ENCODE peak calls at places on chromosomes 2 and 18, in six cellular contexts. One of them, this sample, is unnamed.

GRCh38 chr2:164430166-164430783 is 191.0 kb downstream of the GRB14 start:
- DNase-seq in neural progenitor cell: peak
- DNase-seq in body of pancreas: peak
- DNase-seq in ovary: no peak
- DNase-seq in ascending aorta: no peak
- DNase-seq in dorsolateral prefrontal cortex: no peak
- DNase-seq in this sample: no peak

GRCh38 chr18:27750014-27750413 is 426.9 kb downstream of the CDH2 start:
- DNase-seq in neural progenitor cell: peak
- DNase-seq in body of pancreas: peak
- DNase-seq in dorsolateral prefrontal cortex: no peak
- DNase-seq in ovary: no peak
- DNase-seq in ascending aorta: no peak
- DNase-seq in this sample: no peak

GRCh38 chr2:149467461-149467860 is 120.1 kb downstream of the MMADHC start:
- DNase-seq in body of pancreas: no peak
- DNase-seq in ascending aorta: no peak
- DNase-seq in neural progenitor cell: no peak
- DNase-seq in ovary: no peak
- DNase-seq in dorsolateral prefrontal cortex: no peak
- DNase-seq in this sample: no peak

GRCh38 chr18:12895016-12895415 is 11.0 kb upstream of the PTPN2 start:
- DNase-seq in neural progenitor cell: no peak
- DNase-seq in ascending aorta: no peak
- DNase-seq in ovary: no peak
- DNase-seq in dorsolateral prefrontal cortex: no peak
- DNase-seq in body of pancreas: no peak
- DNase-seq in this sample: no peak

GRCh38 chr2:118670868-118671267 is 176.6 kb downstream of the EN1 start:
- DNase-seq in ovary: no peak
- DNase-seq in body of pancreas: no peak
- DNase-seq in dorsolateral prefrontal cortex: no peak
- DNase-seq in neural progenitor cell: no peak
- DNase-seq in ascending aorta: no peak
- DNase-seq in this sample: no peak

GRCh38 chr18:11147962-11148654 is 1.3 kb downstream of the PIEZO2 start:
- DNase-seq in body of pancreas: no peak
- DNase-seq in ascending aorta: no peak
- DNase-seq in neural progenitor cell: no peak
- DNase-seq in dorsolateral prefrontal cortex: no peak
- DNase-seq in ovary: no peak
- DNase-seq in this sample: no peak

GRCh38 chr2:224221455-224221913 is 180.4 kb downstream of the FAM124B start:
- DNase-seq in ascending aorta: no peak
- DNase-seq in neural progenitor cell: peak
- DNase-seq in body of pancreas: no peak
- DNase-seq in dorsolateral prefrontal cortex: no peak
- DNase-seq in ovary: no peak
- DNase-seq in this sample: no peak

GRCh38 chr2:113762377-113763118 is 6.1 kb upstream of the SLC35F5 start:
- DNase-seq in ascending aorta: no peak
- DNase-seq in dorsolateral prefrontal cortex: no peak
- DNase-seq in body of pancreas: no peak
- DNase-seq in neural progenitor cell: no peak
- DNase-seq in ovary: no peak
- DNase-seq in this sample: no peak

GRCh38 chr2:128564551-128564950 is 245.9 kb upstream of the HS6ST1 start:
- DNase-seq in ovary: no peak
- DNase-seq in body of pancreas: no peak
- DNase-seq in ascending aorta: no peak
- DNase-seq in neural progenitor cell: no peak
- DNase-seq in dorsolateral prefrontal cortex: no peak
- DNase-seq in this sample: no peak

GRCh38 chr2:151976945-151977353 is 121.9 kb downstream of the CACNB4 start:
- DNase-seq in neural progenitor cell: no peak
- DNase-seq in ovary: no peak
- DNase-seq in dorsolateral prefrontal cortex: no peak
- DNase-seq in body of pancreas: no peak
- DNase-seq in ascending aorta: no peak
- DNase-seq in this sample: no peak

GRCh38 chr18:56982756-56983155 is 164.1 kb upstream of the BOD1L2 start:
- DNase-seq in ascending aorta: no peak
- DNase-seq in neural progenitor cell: no peak
- DNase-seq in dorsolateral prefrontal cortex: no peak
- DNase-seq in body of pancreas: no peak
- DNase-seq in ovary: no peak
- DNase-seq in this sample: no peak

GRCh38 chr2:44290271-44290670 is 15.0 kb downstream of the SLC3A1 start:
- DNase-seq in dorsolateral prefrontal cortex: no peak
- DNase-seq in ovary: no peak
- DNase-seq in neural progenitor cell: no peak
- DNase-seq in ascending aorta: no peak
- DNase-seq in body of pancreas: no peak
- DNase-seq in this sample: no peak

GRCh38 chr2:239958366-239958765 is 66.8 kb downstream of the NDUFA10 start:
- DNase-seq in neural progenitor cell: no peak
- DNase-seq in ovary: peak
- DNase-seq in body of pancreas: peak
- DNase-seq in dorsolateral prefrontal cortex: no peak
- DNase-seq in ascending aorta: no peak
- DNase-seq in this sample: no peak

GRCh38 chr2:31997653-31998052 is 13.2 kb downstream of the MEMO1 start:
- DNase-seq in ovary: no peak
- DNase-seq in neural progenitor cell: no peak
- DNase-seq in dorsolateral prefrontal cortex: no peak
- DNase-seq in body of pancreas: no peak
- DNase-seq in ascending aorta: no peak
- DNase-seq in this sample: no peak

GRCh38 chr2:45750484-45750883 is 99.0 kb downstream of the PRKCE start:
- DNase-seq in dorsolateral prefrontal cortex: no peak
- DNase-seq in ascending aorta: no peak
- DNase-seq in body of pancreas: no peak
- DNase-seq in neural progenitor cell: no peak
- DNase-seq in ovary: no peak
- DNase-seq in this sample: no peak

GRCh38 chr2:43905388-43905803 is 66.6 kb downstream of the ABCG8 start:
- DNase-seq in ascending aorta: no peak
- DNase-seq in ovary: no peak
- DNase-seq in body of pancreas: no peak
- DNase-seq in neural progenitor cell: no peak
- DNase-seq in dorsolateral prefrontal cortex: no peak
- DNase-seq in this sample: no peak

GRCh38 chr2:200944467-200945394 is 18.7 kb downstream of the ORC2 start:
- DNase-seq in neural progenitor cell: no peak
- DNase-seq in ovary: no peak
- DNase-seq in ascending aorta: no peak
- DNase-seq in body of pancreas: no peak
- DNase-seq in dorsolateral prefrontal cortex: no peak
- DNase-seq in this sample: no peak

GRCh38 chr2:73983322-73984202 is 1.1 kb upstream of the TET3 start:
- DNase-seq in body of pancreas: peak
- DNase-seq in ascending aorta: no peak
- DNase-seq in neural progenitor cell: peak
- DNase-seq in ovary: peak
- DNase-seq in dorsolateral prefrontal cortex: no peak
- DNase-seq in this sample: no peak

GRCh38 chr2:178553047-178553446 is 72.8 kb downstream of the PLEKHA3 start:
- DNase-seq in ovary: no peak
- DNase-seq in body of pancreas: no peak
- DNase-seq in neural progenitor cell: no peak
- DNase-seq in dorsolateral prefrontal cortex: no peak
- DNase-seq in ascending aorta: no peak
- DNase-seq in this sample: no peak

GRCh38 chr2:132733119-132733518 is 63.1 kb upstream of the LYPD1 start:
- DNase-seq in neural progenitor cell: no peak
- DNase-seq in ovary: no peak
- DNase-seq in dorsolateral prefrontal cortex: no peak
- DNase-seq in body of pancreas: no peak
- DNase-seq in ascending aorta: no peak
- DNase-seq in this sample: no peak

GRCh38 chr2:218981390-218982311 is 3.3 kb downstream of the FEV start:
- DNase-seq in body of pancreas: peak
- DNase-seq in dorsolateral prefrontal cortex: no peak
- DNase-seq in ovary: peak
- DNase-seq in ascending aorta: no peak
- DNase-seq in neural progenitor cell: peak
- DNase-seq in this sample: no peak

GRCh38 chr18:42030586-42031182 is 75.7 kb downstream of the PIK3C3 start:
- DNase-seq in body of pancreas: peak
- DNase-seq in dorsolateral prefrontal cortex: no peak
- DNase-seq in ovary: no peak
- DNase-seq in neural progenitor cell: peak
- DNase-seq in ascending aorta: no peak
- DNase-seq in this sample: no peak

GRCh38 chr2:164933751-164934189 is 21.6 kb downstream of the SLC38A11 start:
- DNase-seq in neural progenitor cell: no peak
- DNase-seq in dorsolateral prefrontal cortex: no peak
- DNase-seq in body of pancreas: no peak
- DNase-seq in ascending aorta: no peak
- DNase-seq in ovary: no peak
- DNase-seq in this sample: no peak

GRCh38 chr2:224749136-224749535 is 33.0 kb upstream of the CCDC195 start:
- DNase-seq in ovary: no peak
- DNase-seq in ascending aorta: no peak
- DNase-seq in neural progenitor cell: peak
- DNase-seq in body of pancreas: no peak
- DNase-seq in dorsolateral prefrontal cortex: no peak
- DNase-seq in this sample: no peak

GRCh38 chr2:100955226-100955625 is 46.9 kb upstream of the RPL31 start:
- DNase-seq in dorsolateral prefrontal cortex: no peak
- DNase-seq in ovary: no peak
- DNase-seq in neural progenitor cell: no peak
- DNase-seq in body of pancreas: no peak
- DNase-seq in ascending aorta: no peak
- DNase-seq in this sample: no peak

GRCh38 chr2:150486539-150487484 is 655 bp downstream of the RND3 start:
- DNase-seq in dorsolateral prefrontal cortex: no peak
- DNase-seq in body of pancreas: peak
- DNase-seq in ascending aorta: peak
- DNase-seq in ovary: peak
- DNase-seq in neural progenitor cell: peak
- DNase-seq in this sample: peak
- H3K4me3 ChIP-seq in dorsolateral prefrontal cortex: peak
- H3K4me3 ChIP-seq in body of pancreas: peak
- H3K4me3 ChIP-seq in ascending aorta: peak
- H3K4me3 ChIP-seq in ovary: peak
- H3K4me3 ChIP-seq in neural progenitor cell: peak
- H3K4me3 ChIP-seq in this sample: peak

GRCh38 chr2:131145040-131145439 is 39.9 kb downstream of the PLEKHB2 start:
- DNase-seq in neural progenitor cell: no peak
- DNase-seq in ovary: no peak
- DNase-seq in body of pancreas: no peak
- DNase-seq in dorsolateral prefrontal cortex: no peak
- DNase-seq in ascending aorta: no peak
- DNase-seq in this sample: no peak
- H3K27ac ChIP-seq in neural progenitor cell: no peak
- H3K27ac ChIP-seq in ovary: no peak
- H3K27ac ChIP-seq in body of pancreas: no peak
- H3K27ac ChIP-seq in dorsolateral prefrontal cortex: no peak
- H3K27ac ChIP-seq in ascending aorta: no peak
- H3K27ac ChIP-seq in this sample: no peak

DNA sequence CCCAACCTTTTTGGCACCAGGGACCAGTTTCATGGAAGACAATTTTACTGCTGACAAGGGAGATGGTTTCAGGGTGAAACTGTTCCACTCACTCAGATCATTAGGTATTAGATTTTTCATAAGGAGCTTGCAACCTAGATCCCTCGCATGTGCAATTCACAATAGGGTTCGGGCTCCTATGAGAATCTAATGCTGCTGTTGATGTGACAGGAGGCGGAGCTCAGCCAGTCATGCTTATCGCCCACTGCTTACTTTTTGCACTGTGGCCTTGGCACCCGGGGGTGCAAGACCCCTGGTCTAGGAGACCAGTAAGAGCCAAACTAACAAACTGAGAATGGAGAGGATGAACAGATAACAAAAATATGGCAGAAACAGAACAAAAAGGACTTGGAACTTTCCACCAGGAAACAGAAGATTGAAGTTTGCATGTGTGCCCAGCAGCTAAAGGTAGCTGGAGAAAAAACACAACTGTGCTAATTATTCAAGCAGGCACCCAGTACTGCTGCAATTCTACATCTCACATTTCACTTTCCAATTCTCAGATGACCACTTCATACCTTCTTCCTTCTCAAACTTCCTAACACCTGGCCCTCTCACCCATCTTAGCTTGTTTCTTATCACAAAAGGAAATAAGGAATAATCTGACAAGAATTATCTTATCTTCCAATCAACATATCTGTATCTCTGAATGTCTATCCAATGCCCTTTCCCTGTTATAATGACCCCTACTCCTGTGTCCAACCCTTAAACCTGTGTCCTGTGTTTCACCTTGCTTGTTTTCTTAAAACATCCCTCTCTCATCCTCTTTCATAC is 24.8 kb downstream of the SP3 start:
- DNase-seq in ovary: no peak
- DNase-seq in neural progenitor cell: no peak
- DNase-seq in dorsolateral prefrontal cortex: no peak
- DNase-seq in body of pancreas: no peak
- DNase-seq in ascending aorta: no peak
- DNase-seq in this sample: no peak
- H3K4me3 ChIP-seq in ovary: no peak
- H3K4me3 ChIP-seq in neural progenitor cell: no peak
- H3K4me3 ChIP-seq in dorsolateral prefrontal cortex: no peak
- H3K4me3 ChIP-seq in body of pancreas: no peak
- H3K4me3 ChIP-seq in ascending aorta: no peak
- H3K4me3 ChIP-seq in this sample: no peak

GRCh38 chr18:23702606-23703005 is 13.4 kb downstream of the LAMA3 start:
- DNase-seq in neural progenitor cell: no peak
- DNase-seq in ascending aorta: no peak
- DNase-seq in ovary: no peak
- DNase-seq in body of pancreas: no peak
- DNase-seq in dorsolateral prefrontal cortex: no peak
- DNase-seq in this sample: peak

GRCh38 chr18:23704806-23705205 is 15.6 kb downstream of the LAMA3 start:
- DNase-seq in body of pancreas: no peak
- DNase-seq in ovary: no peak
- DNase-seq in dorsolateral prefrontal cortex: no peak
- DNase-seq in ascending aorta: no peak
- DNase-seq in neural progenitor cell: no peak
- DNase-seq in this sample: no peak

GRCh38 chr18:23703057-23703986 is 14.1 kb downstream of the LAMA3 start:
- DNase-seq in body of pancreas: peak
- DNase-seq in dorsolateral prefrontal cortex: no peak
- DNase-seq in ovary: no peak
- DNase-seq in ascending aorta: no peak
- DNase-seq in neural progenitor cell: peak
- DNase-seq in this sample: peak

GRCh38 chr18:23701544-23702064 is 12.4 kb downstream of the LAMA3 start:
- DNase-seq in body of pancreas: no peak
- DNase-seq in ovary: no peak
- DNase-seq in neural progenitor cell: no peak
- DNase-seq in dorsolateral prefrontal cortex: no peak
- DNase-seq in ascending aorta: no peak
- DNase-seq in this sample: no peak

DNA sequence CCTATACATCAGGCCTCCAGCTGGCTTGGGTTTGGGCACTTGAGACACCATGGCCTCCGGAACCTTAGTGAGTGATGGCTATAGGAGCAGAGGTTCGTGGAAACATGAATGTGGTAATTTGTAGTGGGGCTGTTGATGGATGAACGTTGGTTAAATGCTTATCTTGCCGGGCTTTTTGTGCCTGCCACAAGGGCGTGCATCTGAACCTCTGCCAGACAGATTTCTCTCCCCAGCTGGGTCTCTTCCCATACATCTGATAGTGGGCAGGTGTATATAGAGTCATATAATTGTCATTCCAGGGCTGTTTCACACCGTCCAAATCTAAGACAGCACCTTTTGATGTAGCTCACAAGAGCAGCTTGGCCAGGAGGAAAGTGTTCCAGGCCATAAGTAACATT is 14.7 kb downstream of the LAMA3 start:
- DNase-seq in ascending aorta: no peak
- DNase-seq in neural progenitor cell: no peak
- DNase-seq in ovary: no peak
- DNase-seq in body of pancreas: peak
- DNase-seq in dorsolateral prefrontal cortex: no peak
- DNase-seq in this sample: peak
- H3K27ac ChIP-seq in ascending aorta: no peak
- H3K27ac ChIP-seq in neural progenitor cell: no peak
- H3K27ac ChIP-seq in ovary: no peak
- H3K27ac ChIP-seq in body of pancreas: no peak
- H3K27ac ChIP-seq in dorsolateral prefrontal cortex: no peak
- H3K27ac ChIP-seq in this sample: peak

This sample was measured in coronary artery.